ENCODE peak calls at places on chromosome 10, in nine cellular contexts. One of them, this sample, is unnamed.

GRCh38 chr10:14532473-14533251 is 201.9 kb upstream of the FRMD4A start:
- DNase-seq in BE2C: no peak
- DNase-seq in fibroblast of lung: no peak
- DNase-seq in IMR-90: peak
- DNase-seq in mucosa of descending colon: peak
- DNase-seq in Peyer's patch: peak
- DNase-seq in CD8-positive, alpha-beta T cell: no peak
- DNase-seq in esophagus muscularis mucosa: no peak
- DNase-seq in lower lobe of right lung: no peak
- DNase-seq in this sample: no peak

GRCh38 chr10:14017380-14017943 is 313.3 kb downstream of the FRMD4A start:
- DNase-seq in BE2C: no peak
- DNase-seq in fibroblast of lung: peak
- DNase-seq in IMR-90: peak
- DNase-seq in mucosa of descending colon: no peak
- DNase-seq in Peyer's patch: no peak
- DNase-seq in CD8-positive, alpha-beta T cell: no peak
- DNase-seq in esophagus muscularis mucosa: no peak
- DNase-seq in lower lobe of right lung: no peak
- DNase-seq in this sample: peak

GRCh38 chr10:72044417-72045041 is 43.8 kb downstream of the SPOCK2 start:
- DNase-seq in BE2C: peak
- DNase-seq in fibroblast of lung: peak
- DNase-seq in IMR-90: peak
- DNase-seq in mucosa of descending colon: no peak
- DNase-seq in Peyer's patch: no peak
- DNase-seq in CD8-positive, alpha-beta T cell: no peak
- DNase-seq in esophagus muscularis mucosa: no peak
- DNase-seq in lower lobe of right lung: no peak
- DNase-seq in this sample: no peak

GRCh38 chr10:110617455-110618162 is 26.5 kb upstream of the RBM20 start:
- DNase-seq in BE2C: no peak
- DNase-seq in fibroblast of lung: no peak
- DNase-seq in IMR-90: no peak
- DNase-seq in mucosa of descending colon: no peak
- DNase-seq in Peyer's patch: no peak
- DNase-seq in CD8-positive, alpha-beta T cell: no peak
- DNase-seq in esophagus muscularis mucosa: no peak
- DNase-seq in lower lobe of right lung: no peak
- DNase-seq in this sample: no peak

GRCh38 chr10:87702973-87703294 is 43.3 kb downstream of the PAPSS2 start:
- DNase-seq in BE2C: no peak
- DNase-seq in fibroblast of lung: no peak
- DNase-seq in IMR-90: no peak
- DNase-seq in mucosa of descending colon: no peak
- DNase-seq in Peyer's patch: peak
- DNase-seq in CD8-positive, alpha-beta T cell: no peak
- DNase-seq in esophagus muscularis mucosa: peak
- DNase-seq in lower lobe of right lung: no peak
- DNase-seq in this sample: no peak

GRCh38 chr10:69738071-69738470 is 63.6 kb upstream of the COL13A1 start:
- DNase-seq in BE2C: no peak
- DNase-seq in fibroblast of lung: no peak
- DNase-seq in IMR-90: no peak
- DNase-seq in mucosa of descending colon: no peak
- DNase-seq in Peyer's patch: no peak
- DNase-seq in CD8-positive, alpha-beta T cell: no peak
- DNase-seq in esophagus muscularis mucosa: no peak
- DNase-seq in lower lobe of right lung: no peak
- DNase-seq in this sample: no peak

GRCh38 chr10:116913681-116914080 is 64.4 kb downstream of the ENO4 start:
- DNase-seq in BE2C: no peak
- DNase-seq in fibroblast of lung: peak
- DNase-seq in IMR-90: no peak
- DNase-seq in mucosa of descending colon: no peak
- DNase-seq in Peyer's patch: no peak
- DNase-seq in CD8-positive, alpha-beta T cell: no peak
- DNase-seq in esophagus muscularis mucosa: no peak
- DNase-seq in lower lobe of right lung: no peak
- DNase-seq in this sample: no peak

GRCh38 chr10:6757119-6757518 is 177.0 kb upstream of the PRKCQ start:
- DNase-seq in BE2C: no peak
- DNase-seq in fibroblast of lung: no peak
- DNase-seq in IMR-90: no peak
- DNase-seq in mucosa of descending colon: no peak
- DNase-seq in Peyer's patch: no peak
- DNase-seq in CD8-positive, alpha-beta T cell: no peak
- DNase-seq in esophagus muscularis mucosa: no peak
- DNase-seq in lower lobe of right lung: no peak
- DNase-seq in this sample: no peak

GRCh38 chr10:78511324-78512204 is 477.9 kb downstream of the RPS24 start:
- DNase-seq in BE2C: no peak
- DNase-seq in fibroblast of lung: no peak
- DNase-seq in IMR-90: no peak
- DNase-seq in mucosa of descending colon: no peak
- DNase-seq in Peyer's patch: no peak
- DNase-seq in CD8-positive, alpha-beta T cell: no peak
- DNase-seq in esophagus muscularis mucosa: peak
- DNase-seq in lower lobe of right lung: no peak
- DNase-seq in this sample: no peak

GRCh38 chr10:116254422-116255152 is 18.4 kb downstream of the GFRA1 start:
- DNase-seq in BE2C: no peak
- DNase-seq in fibroblast of lung: peak
- DNase-seq in IMR-90: no peak
- DNase-seq in mucosa of descending colon: no peak
- DNase-seq in Peyer's patch: no peak
- DNase-seq in CD8-positive, alpha-beta T cell: no peak
- DNase-seq in esophagus muscularis mucosa: peak
- DNase-seq in lower lobe of right lung: no peak
- DNase-seq in this sample: peak

GRCh38 chr10:110171032-110171431 is 36.4 kb upstream of the MXI1 start:
- DNase-seq in BE2C: no peak
- DNase-seq in fibroblast of lung: no peak
- DNase-seq in IMR-90: no peak
- DNase-seq in mucosa of descending colon: no peak
- DNase-seq in Peyer's patch: no peak
- DNase-seq in CD8-positive, alpha-beta T cell: no peak
- DNase-seq in esophagus muscularis mucosa: peak
- DNase-seq in lower lobe of right lung: no peak
- DNase-seq in this sample: no peak

GRCh38 chr10:4316166-4316810 is 509.7 kb upstream of the AKR1E2 start:
- DNase-seq in BE2C: no peak
- DNase-seq in fibroblast of lung: peak
- DNase-seq in IMR-90: peak
- DNase-seq in mucosa of descending colon: no peak
- DNase-seq in Peyer's patch: no peak
- DNase-seq in CD8-positive, alpha-beta T cell: no peak
- DNase-seq in esophagus muscularis mucosa: no peak
- DNase-seq in lower lobe of right lung: no peak
- DNase-seq in this sample: peak

GRCh38 chr10:80171248-80171660 is 34.1 kb downstream of the ANXA11 start:
- DNase-seq in BE2C: no peak
- DNase-seq in fibroblast of lung: no peak
- DNase-seq in IMR-90: no peak
- DNase-seq in mucosa of descending colon: peak
- DNase-seq in Peyer's patch: peak
- DNase-seq in CD8-positive, alpha-beta T cell: no peak
- DNase-seq in esophagus muscularis mucosa: no peak
- DNase-seq in lower lobe of right lung: peak
- DNase-seq in this sample: no peak

GRCh38 chr10:132208489-132209050 is 21.8 kb downstream of the DPYSL4 start:
- DNase-seq in BE2C: no peak
- DNase-seq in fibroblast of lung: no peak
- DNase-seq in IMR-90: no peak
- DNase-seq in mucosa of descending colon: no peak
- DNase-seq in Peyer's patch: no peak
- DNase-seq in CD8-positive, alpha-beta T cell: no peak
- DNase-seq in esophagus muscularis mucosa: no peak
- DNase-seq in lower lobe of right lung: no peak
- DNase-seq in this sample: no peak

GRCh38 chr10:70417568-70417967 is 13.6 kb downstream of the EIF4EBP2 start:
- DNase-seq in BE2C: no peak
- DNase-seq in fibroblast of lung: peak
- DNase-seq in IMR-90: peak
- DNase-seq in mucosa of descending colon: no peak
- DNase-seq in Peyer's patch: no peak
- DNase-seq in CD8-positive, alpha-beta T cell: no peak
- DNase-seq in esophagus muscularis mucosa: no peak
- DNase-seq in lower lobe of right lung: no peak
- DNase-seq in this sample: peak

GRCh38 chr10:52455095-52455494 is 141.0 kb downstream of the DKK1 start:
- DNase-seq in BE2C: no peak
- DNase-seq in fibroblast of lung: no peak
- DNase-seq in IMR-90: peak
- DNase-seq in mucosa of descending colon: no peak
- DNase-seq in Peyer's patch: no peak
- DNase-seq in CD8-positive, alpha-beta T cell: no peak
- DNase-seq in esophagus muscularis mucosa: no peak
- DNase-seq in lower lobe of right lung: no peak
- DNase-seq in this sample: no peak

DNA sequence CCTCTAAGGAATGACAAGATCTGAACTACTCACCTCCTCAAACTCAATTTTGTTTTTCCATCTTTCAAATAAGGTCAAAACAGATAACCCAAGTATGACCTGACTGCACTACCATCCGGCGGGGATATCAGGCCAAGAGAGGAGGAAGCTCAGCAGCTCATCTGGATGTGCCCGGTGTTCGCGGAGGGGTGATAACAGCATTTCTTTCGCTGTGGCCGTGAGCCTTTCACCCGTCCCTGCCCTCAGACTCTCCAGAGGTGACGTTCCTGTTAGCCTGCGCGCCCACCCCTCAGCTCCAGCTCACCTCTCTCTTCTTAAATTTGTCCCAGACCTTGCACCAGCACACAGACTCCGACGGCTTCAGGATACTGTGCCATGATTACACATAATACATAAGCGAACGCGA is 526 bp downstream of the ZNF248 start:
- DNase-seq in BE2C: peak
- DNase-seq in fibroblast of lung: peak
- DNase-seq in IMR-90: no peak
- DNase-seq in mucosa of descending colon: peak
- DNase-seq in Peyer's patch: no peak
- DNase-seq in CD8-positive, alpha-beta T cell: no peak
- DNase-seq in esophagus muscularis mucosa: no peak
- DNase-seq in lower lobe of right lung: no peak
- DNase-seq in this sample: no peak
- H3K4me3 ChIP-seq in BE2C: peak
- H3K4me3 ChIP-seq in fibroblast of lung: peak
- H3K4me3 ChIP-seq in IMR-90: peak
- H3K4me3 ChIP-seq in mucosa of descending colon: peak
- H3K4me3 ChIP-seq in Peyer's patch: peak
- H3K4me3 ChIP-seq in CD8-positive, alpha-beta T cell: peak
- H3K4me3 ChIP-seq in esophagus muscularis mucosa: peak
- H3K4me3 ChIP-seq in lower lobe of right lung: peak
- H3K4me3 ChIP-seq in this sample: peak

GRCh38 chr10:42933454-42934340 is 143.2 kb upstream of the RET start:
- DNase-seq in BE2C: peak
- DNase-seq in fibroblast of lung: no peak
- DNase-seq in IMR-90: peak
- DNase-seq in mucosa of descending colon: peak
- DNase-seq in Peyer's patch: no peak
- DNase-seq in CD8-positive, alpha-beta T cell: no peak
- DNase-seq in esophagus muscularis mucosa: peak
- DNase-seq in lower lobe of right lung: no peak
- DNase-seq in this sample: peak
- H3K4me3 ChIP-seq in BE2C: no peak
- H3K4me3 ChIP-seq in fibroblast of lung: no peak
- H3K4me3 ChIP-seq in IMR-90: no peak
- H3K4me3 ChIP-seq in mucosa of descending colon: no peak
- H3K4me3 ChIP-seq in Peyer's patch: no peak
- H3K4me3 ChIP-seq in CD8-positive, alpha-beta T cell: peak
- H3K4me3 ChIP-seq in esophagus muscularis mucosa: no peak
- H3K4me3 ChIP-seq in lower lobe of right lung: peak
- H3K4me3 ChIP-seq in this sample: no peak

GRCh38 chr10:34200355-34200901 is 614.7 kb downstream of the PARD3 start:
- DNase-seq in BE2C: peak
- DNase-seq in fibroblast of lung: peak
- DNase-seq in IMR-90: no peak
- DNase-seq in mucosa of descending colon: no peak
- DNase-seq in Peyer's patch: no peak
- DNase-seq in CD8-positive, alpha-beta T cell: no peak
- DNase-seq in esophagus muscularis mucosa: no peak
- DNase-seq in lower lobe of right lung: no peak
- DNase-seq in this sample: no peak

GRCh38 chr10:34194259-34194658 is 620.8 kb downstream of the PARD3 start:
- DNase-seq in BE2C: peak
- DNase-seq in fibroblast of lung: peak
- DNase-seq in IMR-90: peak
- DNase-seq in mucosa of descending colon: no peak
- DNase-seq in Peyer's patch: no peak
- DNase-seq in CD8-positive, alpha-beta T cell: no peak
- DNase-seq in esophagus muscularis mucosa: no peak
- DNase-seq in lower lobe of right lung: no peak
- DNase-seq in this sample: peak

GRCh38 chr10:34195364-34196057 is 619.6 kb downstream of the PARD3 start:
- DNase-seq in BE2C: no peak
- DNase-seq in fibroblast of lung: no peak
- DNase-seq in IMR-90: no peak
- DNase-seq in mucosa of descending colon: no peak
- DNase-seq in Peyer's patch: no peak
- DNase-seq in CD8-positive, alpha-beta T cell: no peak
- DNase-seq in esophagus muscularis mucosa: no peak
- DNase-seq in lower lobe of right lung: no peak
- DNase-seq in this sample: no peak

GRCh38 chr10:34192646-34193045 is 622.5 kb downstream of the PARD3 start:
- DNase-seq in BE2C: no peak
- DNase-seq in fibroblast of lung: no peak
- DNase-seq in IMR-90: no peak
- DNase-seq in mucosa of descending colon: no peak
- DNase-seq in Peyer's patch: no peak
- DNase-seq in CD8-positive, alpha-beta T cell: no peak
- DNase-seq in esophagus muscularis mucosa: no peak
- DNase-seq in lower lobe of right lung: no peak
- DNase-seq in this sample: no peak

DNA sequence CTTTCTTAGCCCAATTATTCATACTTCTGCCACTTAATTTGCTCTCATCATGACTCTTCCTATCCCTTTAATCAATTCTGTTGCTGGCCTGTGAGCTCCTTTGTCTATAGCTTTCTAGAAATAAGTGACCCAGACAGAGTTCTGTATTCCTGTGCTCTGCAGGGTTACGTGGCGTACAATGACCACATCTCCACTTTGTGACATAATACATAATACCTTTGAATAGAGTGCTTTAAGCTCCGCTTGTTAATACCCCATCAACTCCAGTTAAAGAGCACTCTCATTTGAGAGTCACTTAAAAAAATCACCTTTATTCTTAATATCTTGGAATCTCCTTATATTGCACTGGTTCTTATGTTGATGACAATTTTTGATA is 619.0 kb downstream of the PARD3 start:
- DNase-seq in BE2C: no peak
- DNase-seq in fibroblast of lung: no peak
- DNase-seq in IMR-90: no peak
- DNase-seq in mucosa of descending colon: no peak
- DNase-seq in Peyer's patch: no peak
- DNase-seq in CD8-positive, alpha-beta T cell: no peak
- DNase-seq in esophagus muscularis mucosa: no peak
- DNase-seq in lower lobe of right lung: no peak
- DNase-seq in this sample: no peak
- H3K4me3 ChIP-seq in BE2C: no peak
- H3K4me3 ChIP-seq in fibroblast of lung: no peak
- H3K4me3 ChIP-seq in IMR-90: no peak
- H3K4me3 ChIP-seq in mucosa of descending colon: no peak
- H3K4me3 ChIP-seq in Peyer's patch: no peak
- H3K4me3 ChIP-seq in CD8-positive, alpha-beta T cell: no peak
- H3K4me3 ChIP-seq in esophagus muscularis mucosa: no peak
- H3K4me3 ChIP-seq in lower lobe of right lung: no peak
- H3K4me3 ChIP-seq in this sample: no peak

GRCh38 chr10:119257894-119258293 is 50.5 kb downstream of the GRK5 start:
- DNase-seq in BE2C: no peak
- DNase-seq in fibroblast of lung: no peak
- DNase-seq in IMR-90: peak
- DNase-seq in mucosa of descending colon: no peak
- DNase-seq in Peyer's patch: no peak
- DNase-seq in CD8-positive, alpha-beta T cell: no peak
- DNase-seq in esophagus muscularis mucosa: no peak
- DNase-seq in lower lobe of right lung: no peak
- DNase-seq in this sample: no peak
- H3K4me3 ChIP-seq in BE2C: no peak
- H3K4me3 ChIP-seq in fibroblast of lung: no peak
- H3K4me3 ChIP-seq in IMR-90: no peak
- H3K4me3 ChIP-seq in mucosa of descending colon: no peak
- H3K4me3 ChIP-seq in Peyer's patch: no peak
- H3K4me3 ChIP-seq in CD8-positive, alpha-beta T cell: no peak
- H3K4me3 ChIP-seq in esophagus muscularis mucosa: no peak
- H3K4me3 ChIP-seq in lower lobe of right lung: no peak
- H3K4me3 ChIP-seq in this sample: no peak

This sample was measured in astrocyte of the spinal cord.